ENCODE peak calls at places on chromosome 17, in four cellular contexts. One of them, this sample, is unnamed.

GRCh38 chr17:19621697-19622096 is 26.9 kb upstream of the ALDH3A2 start:
- DNase-seq in AG09319: no peak
- DNase-seq in activated T-helper 1 cell treated with anti-CD3 and anti-CD28 coated beads, Interleukin-12 subunit alpha, Interleukin-12 subunit beta, Interleukin-2, Interleukin-4 antibody, amounts not matched to agents 30 ng/mL and 10 ng/mL and 1 ng/mL, durations not matched to agents 14 hours and 24 hours and 36 hours: no peak
- DNase-seq in activated CD8-positive, alpha-beta memory T cell treated with anti-CD3 and anti-CD28 coated beads for 4 hours: no peak
- DNase-seq in this sample: no peak

GRCh38 chr17:17570207-17570797 is 21.2 kb downstream of the PEMT start:
- DNase-seq in AG09319: no peak
- DNase-seq in activated T-helper 1 cell treated with anti-CD3 and anti-CD28 coated beads, Interleukin-12 subunit alpha, Interleukin-12 subunit beta, Interleukin-2, Interleukin-4 antibody, amounts not matched to agents 30 ng/mL and 10 ng/mL and 1 ng/mL, durations not matched to agents 14 hours and 24 hours and 36 hours: no peak
- DNase-seq in activated CD8-positive, alpha-beta memory T cell treated with anti-CD3 and anti-CD28 coated beads for 4 hours: no peak
- DNase-seq in this sample: no peak

GRCh38 chr17:17841620-17842025 is 4.8 kb upstream of the SREBF1 start:
- DNase-seq in AG09319: no peak
- DNase-seq in activated T-helper 1 cell treated with anti-CD3 and anti-CD28 coated beads, Interleukin-12 subunit alpha, Interleukin-12 subunit beta, Interleukin-2, Interleukin-4 antibody, amounts not matched to agents 30 ng/mL and 10 ng/mL and 1 ng/mL, durations not matched to agents 14 hours and 24 hours and 36 hours: no peak
- DNase-seq in activated CD8-positive, alpha-beta memory T cell treated with anti-CD3 and anti-CD28 coated beads for 4 hours: no peak
- DNase-seq in this sample: no peak

GRCh38 chr17:72344613-72345012 is 223.8 kb downstream of the SOX9 start:
- DNase-seq in AG09319: no peak
- DNase-seq in activated T-helper 1 cell treated with anti-CD3 and anti-CD28 coated beads, Interleukin-12 subunit alpha, Interleukin-12 subunit beta, Interleukin-2, Interleukin-4 antibody, amounts not matched to agents 30 ng/mL and 10 ng/mL and 1 ng/mL, durations not matched to agents 14 hours and 24 hours and 36 hours: no peak
- DNase-seq in activated CD8-positive, alpha-beta memory T cell treated with anti-CD3 and anti-CD28 coated beads for 4 hours: no peak
- DNase-seq in this sample: no peak

GRCh38 chr17:82051776-82052637 is at the start of the genes GPS1 and RFNG:
- DNase-seq in AG09319: no peak
- DNase-seq in activated T-helper 1 cell treated with anti-CD3 and anti-CD28 coated beads, Interleukin-12 subunit alpha, Interleukin-12 subunit beta, Interleukin-2, Interleukin-4 antibody, amounts not matched to agents 30 ng/mL and 10 ng/mL and 1 ng/mL, durations not matched to agents 14 hours and 24 hours and 36 hours: peak
- DNase-seq in activated CD8-positive, alpha-beta memory T cell treated with anti-CD3 and anti-CD28 coated beads for 4 hours: peak
- DNase-seq in this sample: peak

GRCh38 chr17:36854982-36855381 is 82.3 kb upstream of the LHX1 start:
- DNase-seq in AG09319: no peak
- DNase-seq in activated T-helper 1 cell treated with anti-CD3 and anti-CD28 coated beads, Interleukin-12 subunit alpha, Interleukin-12 subunit beta, Interleukin-2, Interleukin-4 antibody, amounts not matched to agents 30 ng/mL and 10 ng/mL and 1 ng/mL, durations not matched to agents 14 hours and 24 hours and 36 hours: no peak
- DNase-seq in activated CD8-positive, alpha-beta memory T cell treated with anti-CD3 and anti-CD28 coated beads for 4 hours: no peak
- DNase-seq in this sample: no peak

GRCh38 chr17:77282524-77283515 is 142.1 kb downstream of the SEC14L1 start:
- DNase-seq in AG09319: no peak
- DNase-seq in activated T-helper 1 cell treated with anti-CD3 and anti-CD28 coated beads, Interleukin-12 subunit alpha, Interleukin-12 subunit beta, Interleukin-2, Interleukin-4 antibody, amounts not matched to agents 30 ng/mL and 10 ng/mL and 1 ng/mL, durations not matched to agents 14 hours and 24 hours and 36 hours: no peak
- DNase-seq in activated CD8-positive, alpha-beta memory T cell treated with anti-CD3 and anti-CD28 coated beads for 4 hours: no peak
- DNase-seq in this sample: no peak

GRCh38 chr17:44122825-44123355 is 551 bp downstream of the HDAC5 start:
- DNase-seq in AG09319: no peak
- DNase-seq in activated T-helper 1 cell treated with anti-CD3 and anti-CD28 coated beads, Interleukin-12 subunit alpha, Interleukin-12 subunit beta, Interleukin-2, Interleukin-4 antibody, amounts not matched to agents 30 ng/mL and 10 ng/mL and 1 ng/mL, durations not matched to agents 14 hours and 24 hours and 36 hours: no peak
- DNase-seq in activated CD8-positive, alpha-beta memory T cell treated with anti-CD3 and anti-CD28 coated beads for 4 hours: no peak
- DNase-seq in this sample: no peak

GRCh38 chr17:6477831-6478383 is 33.7 kb downstream of the PIMREG start:
- DNase-seq in AG09319: no peak
- DNase-seq in activated T-helper 1 cell treated with anti-CD3 and anti-CD28 coated beads, Interleukin-12 subunit alpha, Interleukin-12 subunit beta, Interleukin-2, Interleukin-4 antibody, amounts not matched to agents 30 ng/mL and 10 ng/mL and 1 ng/mL, durations not matched to agents 14 hours and 24 hours and 36 hours: no peak
- DNase-seq in activated CD8-positive, alpha-beta memory T cell treated with anti-CD3 and anti-CD28 coated beads for 4 hours: no peak
- DNase-seq in this sample: no peak

GRCh38 chr17:50946891-50947843 is 81.0 kb upstream of the TOB1 start:
- DNase-seq in AG09319: no peak
- DNase-seq in activated T-helper 1 cell treated with anti-CD3 and anti-CD28 coated beads, Interleukin-12 subunit alpha, Interleukin-12 subunit beta, Interleukin-2, Interleukin-4 antibody, amounts not matched to agents 30 ng/mL and 10 ng/mL and 1 ng/mL, durations not matched to agents 14 hours and 24 hours and 36 hours: no peak
- DNase-seq in activated CD8-positive, alpha-beta memory T cell treated with anti-CD3 and anti-CD28 coated beads for 4 hours: no peak
- DNase-seq in this sample: no peak

GRCh38 chr17:35804658-35805192 is 4.6 kb upstream of the TAF15 start:
- DNase-seq in AG09319: peak
- DNase-seq in activated T-helper 1 cell treated with anti-CD3 and anti-CD28 coated beads, Interleukin-12 subunit alpha, Interleukin-12 subunit beta, Interleukin-2, Interleukin-4 antibody, amounts not matched to agents 30 ng/mL and 10 ng/mL and 1 ng/mL, durations not matched to agents 14 hours and 24 hours and 36 hours: peak
- DNase-seq in activated CD8-positive, alpha-beta memory T cell treated with anti-CD3 and anti-CD28 coated beads for 4 hours: no peak
- DNase-seq in this sample: peak

GRCh38 chr17:45022288-45022648 is 29.2 kb downstream of the DCAKD start:
- DNase-seq in AG09319: no peak
- DNase-seq in activated T-helper 1 cell treated with anti-CD3 and anti-CD28 coated beads, Interleukin-12 subunit alpha, Interleukin-12 subunit beta, Interleukin-2, Interleukin-4 antibody, amounts not matched to agents 30 ng/mL and 10 ng/mL and 1 ng/mL, durations not matched to agents 14 hours and 24 hours and 36 hours: no peak
- DNase-seq in activated CD8-positive, alpha-beta memory T cell treated with anti-CD3 and anti-CD28 coated beads for 4 hours: no peak
- DNase-seq in this sample: no peak

GRCh38 chr17:77127735-77128361 is 12.9 kb upstream of the SEC14L1 start:
- DNase-seq in AG09319: no peak
- DNase-seq in activated T-helper 1 cell treated with anti-CD3 and anti-CD28 coated beads, Interleukin-12 subunit alpha, Interleukin-12 subunit beta, Interleukin-2, Interleukin-4 antibody, amounts not matched to agents 30 ng/mL and 10 ng/mL and 1 ng/mL, durations not matched to agents 14 hours and 24 hours and 36 hours: peak
- DNase-seq in activated CD8-positive, alpha-beta memory T cell treated with anti-CD3 and anti-CD28 coated beads for 4 hours: peak
- DNase-seq in this sample: no peak

GRCh38 chr17:32482568-32483320 is 4.0 kb upstream of the CDK5R1 start:
- DNase-seq in AG09319: no peak
- DNase-seq in activated T-helper 1 cell treated with anti-CD3 and anti-CD28 coated beads, Interleukin-12 subunit alpha, Interleukin-12 subunit beta, Interleukin-2, Interleukin-4 antibody, amounts not matched to agents 30 ng/mL and 10 ng/mL and 1 ng/mL, durations not matched to agents 14 hours and 24 hours and 36 hours: no peak
- DNase-seq in activated CD8-positive, alpha-beta memory T cell treated with anti-CD3 and anti-CD28 coated beads for 4 hours: no peak
- DNase-seq in this sample: no peak

GRCh38 chr17:73823684-73824083 is 179.4 kb upstream of the SDK2 start:
- DNase-seq in AG09319: no peak
- DNase-seq in activated T-helper 1 cell treated with anti-CD3 and anti-CD28 coated beads, Interleukin-12 subunit alpha, Interleukin-12 subunit beta, Interleukin-2, Interleukin-4 antibody, amounts not matched to agents 30 ng/mL and 10 ng/mL and 1 ng/mL, durations not matched to agents 14 hours and 24 hours and 36 hours: no peak
- DNase-seq in activated CD8-positive, alpha-beta memory T cell treated with anti-CD3 and anti-CD28 coated beads for 4 hours: no peak
- DNase-seq in this sample: no peak

GRCh38 chr17:40247926-40248495 is 28.9 kb downstream of the WIPF2 start:
- DNase-seq in AG09319: no peak
- DNase-seq in activated T-helper 1 cell treated with anti-CD3 and anti-CD28 coated beads, Interleukin-12 subunit alpha, Interleukin-12 subunit beta, Interleukin-2, Interleukin-4 antibody, amounts not matched to agents 30 ng/mL and 10 ng/mL and 1 ng/mL, durations not matched to agents 14 hours and 24 hours and 36 hours: no peak
- DNase-seq in activated CD8-positive, alpha-beta memory T cell treated with anti-CD3 and anti-CD28 coated beads for 4 hours: no peak
- DNase-seq in this sample: no peak

GRCh38 chr17:47967607-47968252 is 3.2 kb upstream of the CDK5RAP3 start:
- DNase-seq in AG09319: no peak
- DNase-seq in activated T-helper 1 cell treated with anti-CD3 and anti-CD28 coated beads, Interleukin-12 subunit alpha, Interleukin-12 subunit beta, Interleukin-2, Interleukin-4 antibody, amounts not matched to agents 30 ng/mL and 10 ng/mL and 1 ng/mL, durations not matched to agents 14 hours and 24 hours and 36 hours: no peak
- DNase-seq in activated CD8-positive, alpha-beta memory T cell treated with anti-CD3 and anti-CD28 coated beads for 4 hours: no peak
- DNase-seq in this sample: no peak

GRCh38 chr17:55005520-55005919 is 37.0 kb downstream of the STXBP4 start:
- DNase-seq in AG09319: no peak
- DNase-seq in activated T-helper 1 cell treated with anti-CD3 and anti-CD28 coated beads, Interleukin-12 subunit alpha, Interleukin-12 subunit beta, Interleukin-2, Interleukin-4 antibody, amounts not matched to agents 30 ng/mL and 10 ng/mL and 1 ng/mL, durations not matched to agents 14 hours and 24 hours and 36 hours: no peak
- DNase-seq in activated CD8-positive, alpha-beta memory T cell treated with anti-CD3 and anti-CD28 coated beads for 4 hours: no peak
- DNase-seq in this sample: no peak

GRCh38 chr17:62064791-62065563 is at the start of gene MED13:
- DNase-seq in AG09319: no peak
- DNase-seq in activated T-helper 1 cell treated with anti-CD3 and anti-CD28 coated beads, Interleukin-12 subunit alpha, Interleukin-12 subunit beta, Interleukin-2, Interleukin-4 antibody, amounts not matched to agents 30 ng/mL and 10 ng/mL and 1 ng/mL, durations not matched to agents 14 hours and 24 hours and 36 hours: peak
- DNase-seq in activated CD8-positive, alpha-beta memory T cell treated with anti-CD3 and anti-CD28 coated beads for 4 hours: peak
- DNase-seq in this sample: peak

GRCh38 chr17:52892334-52892733 is 733.8 kb upstream of the CA10 start:
- DNase-seq in AG09319: no peak
- DNase-seq in activated T-helper 1 cell treated with anti-CD3 and anti-CD28 coated beads, Interleukin-12 subunit alpha, Interleukin-12 subunit beta, Interleukin-2, Interleukin-4 antibody, amounts not matched to agents 30 ng/mL and 10 ng/mL and 1 ng/mL, durations not matched to agents 14 hours and 24 hours and 36 hours: no peak
- DNase-seq in activated CD8-positive, alpha-beta memory T cell treated with anti-CD3 and anti-CD28 coated beads for 4 hours: no peak
- DNase-seq in this sample: no peak

GRCh38 chr17:142102-142661 is 4.8 kb downstream of the SCGB1C2 start:
- DNase-seq in AG09319: no peak
- DNase-seq in activated T-helper 1 cell treated with anti-CD3 and anti-CD28 coated beads, Interleukin-12 subunit alpha, Interleukin-12 subunit beta, Interleukin-2, Interleukin-4 antibody, amounts not matched to agents 30 ng/mL and 10 ng/mL and 1 ng/mL, durations not matched to agents 14 hours and 24 hours and 36 hours: peak
- DNase-seq in activated CD8-positive, alpha-beta memory T cell treated with anti-CD3 and anti-CD28 coated beads for 4 hours: no peak
- DNase-seq in this sample: peak

GRCh38 chr17:31915456-31916100 is 14.1 kb upstream of the UTP6 start:
- DNase-seq in AG09319: no peak
- DNase-seq in activated T-helper 1 cell treated with anti-CD3 and anti-CD28 coated beads, Interleukin-12 subunit alpha, Interleukin-12 subunit beta, Interleukin-2, Interleukin-4 antibody, amounts not matched to agents 30 ng/mL and 10 ng/mL and 1 ng/mL, durations not matched to agents 14 hours and 24 hours and 36 hours: no peak
- DNase-seq in activated CD8-positive, alpha-beta memory T cell treated with anti-CD3 and anti-CD28 coated beads for 4 hours: no peak
- DNase-seq in this sample: no peak

GRCh38 chr17:44385287-44386181 is 3.9 kb downstream of the ITGA2B start:
- DNase-seq in AG09319: peak
- DNase-seq in activated T-helper 1 cell treated with anti-CD3 and anti-CD28 coated beads, Interleukin-12 subunit alpha, Interleukin-12 subunit beta, Interleukin-2, Interleukin-4 antibody, amounts not matched to agents 30 ng/mL and 10 ng/mL and 1 ng/mL, durations not matched to agents 14 hours and 24 hours and 36 hours: peak
- DNase-seq in activated CD8-positive, alpha-beta memory T cell treated with anti-CD3 and anti-CD28 coated beads for 4 hours: peak
- DNase-seq in this sample: peak

This sample was measured in GDM1.